ENCODE peak calls at places on chromosomes 5 and 9, in nine cellular contexts. O is RWPE1; F is B cell; B is IMR-90; I is stomach; Z is lung; H is CD4-positive, alpha-beta T cell; T is transverse colon; M is endodermal cell. R is an unnamed sample.
A peak's percentile ranks its signal among the peaks of the same experiment; 100 is the strongest.

GRCh38 chr5:111582962-111583669 is 70.8 kb upstream of the STARD4 start:
- DNase-seq in H (no peak), F (no peak), B (peak; percentile 89), T (no peak), O (no peak), I (no peak), M (no peak), Z (no peak), R (peak; percentile 35)

GRCh38 chr9:95124582-95125359 is 192.7 kb downstream of the FANCC start:
- DNase-seq in B (no peak), F (no peak), H (no peak), Z (no peak), I (no peak), M (peak; percentile 73), T (no peak), O (no peak), R (no peak)

GRCh38 chr9:98146101-98146991 is 27.3 kb upstream of the TRIM14 start:
- DNase-seq in H (no peak), I (peak; percentile 92), M (no peak), T (peak; percentile 91), Z (peak; percentile 93), F (no peak), B (peak; percentile 27), O (peak; percentile 94), R (peak; percentile 14)

GRCh38 chr9:137431416-137431931 is 8.3 kb downstream of the NOXA1 start:
- DNase-seq in B (no peak), I (no peak), M (no peak), F (peak; percentile 47), H (no peak), T (no peak), O (no peak), Z (no peak), R (no peak)

GRCh38 chr5:15069407-15069905 is 197.9 kb upstream of the ANKH start:
- DNase-seq in F (no peak), M (no peak), T (no peak), Z (no peak), O (peak; percentile 13), I (no peak), B (no peak), H (no peak), R (no peak)

GRCh38 chr5:54895816-54896341 is 89.5 kb downstream of the ESM1 start:
- DNase-seq in T (no peak), M (peak; percentile 66), Z (no peak), H (no peak), O (peak; percentile 54), B (peak; percentile 68), F (no peak), I (peak; percentile 50), R (no peak)

GRCh38 chr5:35884125-35884788 is 27.6 kb downstream of the IL7R start:
- DNase-seq in H (no peak), F (no peak), Z (no peak), M (no peak), T (no peak), I (no peak), O (peak; percentile 82), B (peak; percentile 90), R (no peak)

GRCh38 chr9:107274953-107275422 is 8.1 kb upstream of the RAD23B start:
- DNase-seq in Z (no peak), M (no peak), H (no peak), T (no peak), I (no peak), O (peak; percentile 93), B (peak; percentile 99), F (no peak), R (peak; percentile 95)

GRCh38 chr9:131791532-131792254 is 51.8 kb upstream of the RAPGEF1 start:
- DNase-seq in Z (no peak), O (no peak), T (no peak), B (no peak), M (no peak), H (no peak), I (no peak), F (no peak), R (no peak)

GRCh38 chr5:14178671-14179211 is 35.6 kb downstream of the TRIO start:
- DNase-seq in Z (no peak), M (peak; percentile 90), F (no peak), H (no peak), T (no peak), I (no peak), B (peak; percentile 95), O (no peak), R (no peak)

GRCh38 chr9:104854613-104855012 is 73.3 kb downstream of the ABCA1 start:
- DNase-seq in T (no peak), I (no peak), Z (no peak), O (peak; percentile 93), F (no peak), B (no peak), M (no peak), H (no peak), R (no peak)

GRCh38 chr9:124709291-124709690 is 61.8 kb downstream of the NR6A1 start:
- DNase-seq in Z (no peak), O (no peak), T (no peak), B (no peak), F (no peak), H (no peak), I (no peak), M (no peak), R (no peak)

DNA sequence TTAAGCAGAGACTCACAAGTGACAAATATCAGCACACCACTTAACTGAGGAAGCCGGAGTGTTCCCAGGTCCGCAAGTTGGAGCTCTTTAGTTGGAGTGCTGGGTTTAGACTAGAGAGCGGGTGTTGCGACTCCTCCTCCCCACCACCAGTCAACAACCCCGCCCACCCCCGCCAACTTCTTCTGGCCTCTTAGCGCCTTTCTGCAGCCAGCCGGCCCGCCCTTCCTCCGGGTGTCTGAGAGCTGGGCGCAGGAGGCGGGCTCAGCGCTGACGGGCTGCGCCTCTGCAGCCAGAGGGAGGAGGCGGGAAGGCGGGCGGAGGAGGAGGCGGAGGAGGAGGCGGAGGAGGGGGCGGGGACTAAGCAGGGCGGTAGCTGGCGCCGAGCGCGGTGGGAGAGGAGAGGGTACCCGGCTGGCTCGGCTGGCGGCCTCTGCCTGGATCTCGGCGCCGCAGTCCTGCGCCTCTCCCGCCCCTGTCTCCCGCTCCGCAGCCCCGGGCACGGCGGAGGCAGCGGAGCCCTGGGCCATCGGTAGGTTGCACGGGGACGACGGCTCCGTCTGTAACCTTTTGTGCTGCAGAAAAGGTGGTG is at the start of gene MACIR:
- DNase-seq in H (peak; percentile 93), I (peak; percentile 97), M (peak; percentile 99), Z (peak; percentile 97), F (peak; percentile 87), O (peak; percentile 98), T (peak; percentile 98), B (peak; percentile 95), R (peak; percentile 91)
- TF ChIP-seq CTCF in H (no peak), I (peak; percentile 10), M (no peak), Z (no peak), F (no peak), O (no peak), T (no peak), B (no peak), R (peak; percentile 3)

GRCh38 chr9:8962084-8962483 is 1162.5 kb upstream of the DMAC1 start:
- DNase-seq in B (no peak), O (no peak), H (no peak), F (no peak), Z (no peak), M (no peak), I (no peak), T (no peak), R (no peak)

GRCh38 chr9:8960254-8960653 is 1160.7 kb upstream of the DMAC1 start:
- DNase-seq in F (no peak), I (no peak), Z (no peak), H (no peak), O (no peak), B (no peak), M (no peak), T (no peak), R (no peak)

GRCh38 chr9:8961186-8961666 is 1161.6 kb upstream of the DMAC1 start:
- DNase-seq in T (peak; percentile 11), I (no peak), O (no peak), F (no peak), Z (peak; percentile 30), M (no peak), B (no peak), H (no peak), R (peak; percentile 3)

GRCh38 chr9:8958358-8958757 is 1158.8 kb upstream of the DMAC1 start:
- DNase-seq in I (no peak), F (no peak), H (no peak), Z (no peak), O (no peak), T (no peak), M (no peak), B (no peak), R (no peak)

GRCh38 chr9:8963882-8964281 is 1164.3 kb upstream of the DMAC1 start:
- DNase-seq in H (no peak), Z (no peak), M (no peak), T (no peak), I (no peak), F (no peak), O (no peak), B (no peak), R (no peak)
- TF ChIP-seq CTCF in H (no peak), Z (no peak), M (no peak), T (no peak), I (no peak), F (no peak), O (no peak), B (no peak), R (no peak)

GRCh38 chr5:87327998-87328397 is 60.3 kb downstream of the RASA1 start:
- DNase-seq in F (no peak), O (no peak), H (no peak), T (no peak), B (peak; percentile 50), M (no peak), I (no peak), Z (no peak), R (no peak)
- TF ChIP-seq CTCF in F (no peak), O (no peak), H (no peak), T (no peak), B (no peak), M (no peak), I (no peak), Z (no peak), R (no peak)

GRCh38 chr5:109099081-109099480 is 310.7 kb downstream of the PJA2 start:
- DNase-seq in Z (no peak), I (no peak), B (peak; percentile 54), T (no peak), O (no peak), H (no peak), F (no peak), M (no peak), R (no peak)
- TF ChIP-seq CTCF in Z (no peak), I (no peak), B (no peak), T (no peak), O (no peak), H (no peak), F (no peak), M (no peak), R (no peak)

DNA sequence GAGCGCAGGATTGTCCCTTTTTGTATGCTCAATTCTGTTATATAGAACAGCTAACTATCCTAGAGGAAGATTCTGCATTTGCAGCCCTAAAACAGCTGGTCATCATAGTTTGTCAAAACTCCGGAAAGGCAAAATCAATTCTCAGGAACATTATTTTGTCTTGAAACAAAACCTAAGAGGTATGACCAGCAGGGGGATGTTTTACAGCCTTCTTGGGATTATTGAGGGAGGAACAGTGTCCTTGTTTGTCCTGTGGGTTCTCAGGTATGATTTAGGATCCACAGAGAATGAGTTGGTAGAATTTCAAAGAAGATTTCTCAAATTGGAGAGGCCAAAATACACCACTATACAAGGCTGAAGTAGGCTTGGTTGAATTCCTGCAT is 136.4 kb downstream of the ZSWIM6 start:
- DNase-seq in F (no peak), I (no peak), H (no peak), Z (no peak), T (no peak), O (no peak), B (no peak), M (no peak), R (no peak)
- TF ChIP-seq CTCF in F (no peak), I (no peak), H (no peak), Z (no peak), T (peak; percentile 9), O (no peak), B (no peak), M (peak; percentile 52), R (no peak)

GRCh38 chr5:78294250-78295034 is at the start of gene AP3B1:
- DNase-seq in Z (peak; percentile 99), I (peak; percentile 100), F (peak; percentile 90), O (peak; percentile 99), M (peak; percentile 100), T (peak; percentile 99), H (peak; percentile 96), B (peak; percentile 99), R (peak; percentile 98)
- TF ChIP-seq CTCF in Z (no peak), I (no peak), F (no peak), O (no peak), M (no peak), T (no peak), H (no peak), B (no peak), R (no peak)

R was measured in AG09319.